ENCODE peak calls at places on chromosomes 4 and X, in four cellular contexts. R is MV-4-11; U is effector memory CD8-positive, alpha-beta T cell; N is activated T-helper 1 cell treated with Interleukin-2 at 50 U/mL for 16 hours. F is an unnamed sample.
A peak's percentile ranks its signal among the peaks of the same experiment; 100 is the strongest.

GRCh38 chr4:80197132-80197573 is at the start of gene PRDM8:
- DNase-seq in R (no peak), U (no peak), N (no peak), F (peak; percentile 59)

GRCh38 chr4:8113611-8114343 is 44.8 kb downstream of the ABLIM2 start:
- DNase-seq in R (no peak), U (no peak), N (no peak), F (no peak)

GRCh38 chrX:48794993-48795501 is 6.8 kb upstream of the HDAC6 start:
- DNase-seq in R (no peak), U (no peak), N (no peak), F (no peak)

GRCh38 chr4:151198748-151199147 is 78.2 kb upstream of the PRSS48 start:
- DNase-seq in R (no peak), U (no peak), N (no peak), F (no peak)

GRCh38 chrX:121671649-121672048 is 624.2 kb downstream of the GLUD2 start:
- DNase-seq in R (peak; percentile 91), U (no peak), N (no peak), F (no peak)

GRCh38 chr4:2036327-2036726 is 22.8 kb upstream of the NAT8L start:
- DNase-seq in R (no peak), U (no peak), N (no peak), F (no peak)

GRCh38 chr4:7805533-7806079 is 134.1 kb downstream of the AFAP1 start:
- DNase-seq in R (no peak), U (no peak), N (no peak), F (no peak)

GRCh38 chr4:5018603-5019002 is 655 bp downstream of the CYTL1 start:
- DNase-seq in R (no peak), U (no peak), N (no peak), F (no peak)

GRCh38 chr4:136078971-136079370 is 1453.3 kb downstream of the PCDH18 start:
- DNase-seq in R (peak; percentile 46), U (no peak), N (no peak), F (no peak)

GRCh38 chr4:10018818-10019438 is 2.4 kb downstream of the SLC2A9 start:
- DNase-seq in R (peak; percentile 95), U (peak; percentile 96), N (peak; percentile 90), F (peak; percentile 89)

GRCh38 chr4:5891563-5892320 is 1.1 kb downstream of the CRMP1 start:
- DNase-seq in R (no peak), U (no peak), N (no peak), F (no peak)

GRCh38 chr4:137531121-137531520 is 1.2 kb downstream of the PCDH18 start:
- DNase-seq in R (no peak), U (no peak), N (no peak), F (no peak)

GRCh38 chrX:44025611-44026010 is 52.4 kb upstream of the NDP start:
- DNase-seq in R (no peak), U (no peak), N (no peak), F (no peak)

GRCh38 chrX:68462653-68463052 is 29.4 kb upstream of the OPHN1 start:
- DNase-seq in R (peak; percentile 42), U (peak; percentile 26), N (no peak), F (peak; percentile 12)

F was measured in B cell.